ENCODE peak calls at places on chromosomes 1 and 21, in eight cellular contexts. Z, J, I, H, O, V, A and X are unnamed samples.

GRCh38 chr1:92795166-92795565 is 10.3 kb upstream of the EVI5 start:
- DNase-seq in Z (no peak), J (no peak), I (no peak), H (no peak), O (no peak), V (peak), A (peak), X (no peak)

GRCh38 chr1:221604948-221605347 is 136.9 kb downstream of the DUSP10 start:
- DNase-seq in Z (no peak), J (no peak), I (no peak), H (no peak), O (no peak), V (no peak), A (no peak), X (no peak)

GRCh38 chr1:50633465-50633864 is 210.2 kb upstream of the DMRTA2 start:
- DNase-seq in Z (no peak), J (peak), I (no peak), H (no peak), O (peak), V (no peak), A (no peak), X (no peak)

GRCh38 chr21:36690637-36691538 is 8.0 kb upstream of the SIM2 start:
- DNase-seq in Z (no peak), J (no peak), I (no peak), H (no peak), O (no peak), V (no peak), A (peak), X (no peak)

GRCh38 chr1:21942464-21942863 is 5.4 kb upstream of the HSPG2 start:
- DNase-seq in Z (no peak), J (no peak), I (no peak), H (no peak), O (no peak), V (no peak), A (no peak), X (no peak)

GRCh38 chr21:42161957-42162681 is 56.8 kb upstream of the ABCG1 start:
- DNase-seq in Z (no peak), J (no peak), I (peak), H (no peak), O (no peak), V (no peak), A (no peak), X (no peak)

GRCh38 chr1:186030453-186030852 is 296.3 kb downstream of the HMCN1 start:
- DNase-seq in Z (no peak), J (no peak), I (no peak), H (no peak), O (no peak), V (no peak), A (no peak), X (no peak)

GRCh38 chr1:180188103-180188506 is 33.4 kb downstream of the QSOX1 start:
- DNase-seq in Z (peak), J (peak), I (peak), H (no peak), O (peak), V (peak), A (peak), X (peak)

GRCh38 chr1:231376875-231377549 is 38.9 kb downstream of the SPRTN start:
- DNase-seq in Z (no peak), J (no peak), I (no peak), H (no peak), O (no peak), V (peak), A (no peak), X (no peak)

GRCh38 chr1:153597206-153597605 is 15.7 kb downstream of the S100A16 start:
- DNase-seq in Z (peak), J (no peak), I (peak), H (no peak), O (no peak), V (peak), A (peak), X (no peak)

GRCh38 chr1:153349363-153350340 is 1.0 kb upstream of the PGLYRP4 start:
- DNase-seq in Z (no peak), J (no peak), I (no peak), H (no peak), O (no peak), V (no peak), A (no peak), X (no peak)